ENCODE peak calls at places on chromosomes 2 and 18, in five cellular contexts. T is fibroblast of pulmonary artery, L is IMR-90, M is colonic mucosa, X is GM23338. U is an unnamed sample.

GRCh38 chr18:6553234-6553900 is 138.7 kb upstream of the L3MBTL4 start:
- DNase-seq in T (no peak), L (peak), M (no peak), X (no peak), U (no peak)

GRCh38 chr18:36850527-36851201 is 21.7 kb downstream of the KIAA1328 start:
- DNase-seq in T (peak), L (peak), M (no peak), X (no peak), U (peak)

GRCh38 chr2:160517731-160518130 is 24.1 kb upstream of the RBMS1 start:
- DNase-seq in T (no peak), L (no peak), M (no peak), X (no peak), U (no peak)

GRCh38 chr2:171281116-171281515 is 120.4 kb upstream of the TLK1 start:
- DNase-seq in T (no peak), L (no peak), M (no peak), X (no peak), U (no peak)

GRCh38 chr2:157897106-157897971 is 21.2 kb upstream of the ACVR1 start:
- DNase-seq in T (no peak), L (no peak), M (no peak), X (no peak), U (no peak)

GRCh38 chr18:71808576-71808975 is 735.6 kb downstream of the CBLN2 start:
- DNase-seq in T (no peak), L (no peak), M (no peak), X (no peak), U (no peak)

GRCh38 chr18:34219651-34220050 is 5.1 kb downstream of the NOL4 start:
- DNase-seq in T (no peak), L (no peak), M (no peak), X (no peak), U (no peak)

GRCh38 chr2:101842471-101842870 is 145.0 kb downstream of the MAP4K4 start:
- DNase-seq in T (no peak), L (no peak), M (no peak), X (no peak), U (no peak)

GRCh38 chr2:189153608-189154007 is 26.0 kb downstream of the COL5A2 start:
- DNase-seq in T (peak), L (peak), M (no peak), X (no peak), U (no peak)

GRCh38 chr2:37232131-37232933 is 874 bp downstream of the NDUFAF7 start:
- DNase-seq in T (peak), L (peak), M (peak), X (peak), U (peak)

GRCh38 chr2:18159899-18160298 is 281.4 kb downstream of the KCNS3 start:
- DNase-seq in T (no peak), L (no peak), M (no peak), X (no peak), U (no peak)

GRCh38 chr18:25630682-25631081 is 278.7 kb upstream of the ZNF521 start:
- DNase-seq in T (no peak), L (no peak), M (no peak), X (no peak), U (no peak)
- TF ChIP-seq CTCF in T (no peak), L (no peak), M (no peak), X (no peak), U (no peak)

DNA sequence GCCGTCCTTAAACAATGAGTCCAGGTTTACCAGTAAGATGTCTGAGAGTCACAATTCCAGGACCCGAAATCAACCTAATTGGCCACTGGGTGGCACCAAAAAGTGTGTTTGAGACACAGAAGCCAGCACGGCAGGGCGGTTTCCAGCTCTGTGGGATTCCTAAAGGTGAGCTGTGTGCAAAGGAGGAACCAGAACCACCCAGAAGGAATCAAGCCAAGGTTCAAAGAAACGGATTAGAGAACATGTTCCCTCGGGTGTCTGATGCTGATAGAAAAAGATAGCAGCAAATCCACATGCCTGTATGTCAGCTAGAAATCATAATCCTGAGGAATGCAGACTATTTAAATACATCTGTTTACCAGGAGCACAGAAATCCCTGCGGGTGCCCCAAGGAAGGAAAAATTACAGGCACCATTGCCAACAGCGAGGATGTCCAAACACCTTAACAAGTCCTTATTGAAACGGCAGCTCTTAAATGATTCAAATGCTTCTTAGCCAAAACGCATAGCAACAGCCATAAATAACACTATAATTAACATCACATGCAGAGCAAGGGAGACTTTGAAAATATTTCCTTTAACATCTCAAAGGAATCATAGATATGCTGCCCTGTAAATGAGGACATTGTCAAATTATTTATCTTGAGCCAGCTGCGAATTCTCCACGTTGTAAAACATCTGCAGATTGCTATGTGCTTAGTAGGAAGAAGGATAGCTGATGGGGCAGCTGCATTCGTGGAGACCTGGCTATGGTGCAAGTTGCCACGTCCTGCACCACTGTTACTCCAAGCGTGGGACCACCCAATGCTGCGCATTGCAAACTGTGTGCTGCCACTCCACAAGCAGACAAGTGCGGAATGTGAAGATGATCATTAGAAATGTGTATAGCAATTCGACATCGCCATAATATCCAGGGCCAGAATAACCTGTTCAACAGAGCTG is 318.7 kb upstream of the NCKAP5 start:
- DNase-seq in T (peak), L (peak), M (peak), X (peak), U (peak)
- TF ChIP-seq CTCF in T (peak), L (peak), M (peak), X (peak), U (peak)

DNA sequence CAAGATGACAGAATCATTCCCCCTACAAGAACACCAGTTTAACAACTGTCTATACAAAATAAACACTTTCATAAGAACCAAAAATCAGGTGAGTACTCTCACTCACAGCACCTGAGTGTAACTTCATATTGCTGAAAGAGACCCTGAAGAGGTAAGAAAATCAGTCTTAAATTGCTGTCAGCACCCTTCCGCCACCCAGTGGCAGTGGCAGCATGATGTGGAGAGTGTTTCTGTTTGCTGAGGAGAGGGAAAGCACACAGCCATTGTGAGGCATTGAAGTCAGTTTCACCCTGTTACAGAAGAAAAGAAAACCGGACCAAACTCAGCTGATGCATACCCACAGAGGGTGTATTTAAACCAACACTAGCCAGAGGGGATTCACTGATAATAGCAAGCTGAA is 1240.8 kb upstream of the CRIM1 start:
- DNase-seq in T (no peak), L (no peak), M (no peak), X (peak), U (peak)
- TF ChIP-seq CTCF in T (no peak), L (no peak), M (no peak), X (peak), U (no peak)

GRCh38 chr2:73267008-73267407 is 17.3 kb downstream of the FBXO41 start:
- DNase-seq in T (no peak), L (no peak), M (no peak), X (no peak), U (no peak)

GRCh38 chr2:73268831-73269685 is 15.2 kb downstream of the FBXO41 start:
- DNase-seq in T (peak), L (peak), M (peak), X (peak), U (peak)

GRCh38 chr2:73269686-73270465 is 14.4 kb downstream of the FBXO41 start:
- DNase-seq in T (no peak), L (no peak), M (no peak), X (no peak), U (no peak)

GRCh38 chr2:73268368-73268830 is 15.9 kb downstream of the FBXO41 start:
- DNase-seq in T (no peak), L (no peak), M (peak), X (no peak), U (no peak)

GRCh38 chr2:73272270-73272669 is 12.0 kb downstream of the FBXO41 start:
- DNase-seq in T (no peak), L (no peak), M (no peak), X (no peak), U (no peak)
- TF ChIP-seq CTCF in T (no peak), L (no peak), M (no peak), X (no peak), U (no peak)